ENCODE peak calls at places on chromosomes 4 and X, in seven cellular contexts. D is CD8-positive, alpha-beta T cell; K is dorsolateral prefrontal cortex; Q is tibial artery; Y is epithelial cell of proximal tubule; S is neural progenitor cell; F is OCI-LY7. X is an unnamed sample.
A peak's percentile ranks its signal among the peaks of the same experiment; 100 is the strongest.

GRCh38 chr4:77773101-77773500 is 46.1 kb downstream of the CNOT6L start:
- DNase-seq in Y (no peak), D (no peak), K (no peak), F (no peak), S (no peak), Q (no peak), X (no peak)

GRCh38 chr4:3422808-3423297 is 18.9 kb upstream of the HGFAC start:
- DNase-seq in D (no peak), Q (no peak), Y (no peak), K (no peak), S (no peak), F (no peak), X (no peak)

GRCh38 chr4:74671074-74671698 is 123.1 kb downstream of the BTC start:
- DNase-seq in S (peak; percentile 68), Y (no peak), K (no peak), Q (no peak), F (peak; percentile 15), D (peak; percentile 40), X (peak; percentile 61)

GRCh38 chr4:141388483-141388882 is 167.8 kb downstream of the ZNF330 start:
- DNase-seq in F (no peak), Q (no peak), S (no peak), K (no peak), Y (peak; percentile 15), D (no peak), X (no peak)

GRCh38 chr4:107801766-107802211 is 22.9 kb upstream of the SGMS2 start:
- DNase-seq in K (no peak), D (no peak), Y (no peak), F (no peak), S (no peak), Q (no peak), X (no peak)

GRCh38 chr4:150082241-150082640 is 4.0 kb downstream of the DCLK2 start:
- DNase-seq in K (no peak), Y (no peak), Q (no peak), F (no peak), D (no peak), S (no peak), X (no peak)

GRCh38 chr4:76548704-76549103 is 113.7 kb downstream of the SHROOM3 start:
- DNase-seq in S (no peak), Q (no peak), D (no peak), F (no peak), K (no peak), Y (no peak), X (no peak)

GRCh38 chr4:3074846-3075651 is 568 bp downstream of the HTT start:
- DNase-seq in S (peak; percentile 88), D (peak; percentile 20), Q (peak; percentile 51), Y (no peak), F (peak; percentile 68), K (no peak), X (peak; percentile 83)

GRCh38 chr4:168877407-168877778 is 132.7 kb downstream of the CBR4 start:
- DNase-seq in K (no peak), D (no peak), Y (no peak), S (no peak), Q (no peak), F (no peak), X (no peak)

GRCh38 chrX:136255543-136255942 is 4.3 kb upstream of the MAP7D3 start:
- DNase-seq in K (no peak), Q (peak; percentile 43), S (no peak), Y (no peak), F (no peak), D (no peak), X (no peak)

GRCh38 chr4:110087116-110087708 is 111.2 kb downstream of the ELOVL6 start:
- DNase-seq in Q (no peak), D (no peak), Y (peak; percentile 72), F (no peak), S (no peak), K (no peak), X (no peak)

GRCh38 chr4:181018998-181019397 is 1224.2 kb upstream of the TENM3 start:
- DNase-seq in D (no peak), K (no peak), Q (no peak), Y (no peak), S (no peak), F (no peak), X (no peak)

GRCh38 chrX:43618376-43619205 is 37.5 kb upstream of the MAOA start:
- DNase-seq in Q (no peak), D (no peak), Y (no peak), K (no peak), S (peak; percentile 61), F (no peak), X (peak; percentile 76)

DNA sequence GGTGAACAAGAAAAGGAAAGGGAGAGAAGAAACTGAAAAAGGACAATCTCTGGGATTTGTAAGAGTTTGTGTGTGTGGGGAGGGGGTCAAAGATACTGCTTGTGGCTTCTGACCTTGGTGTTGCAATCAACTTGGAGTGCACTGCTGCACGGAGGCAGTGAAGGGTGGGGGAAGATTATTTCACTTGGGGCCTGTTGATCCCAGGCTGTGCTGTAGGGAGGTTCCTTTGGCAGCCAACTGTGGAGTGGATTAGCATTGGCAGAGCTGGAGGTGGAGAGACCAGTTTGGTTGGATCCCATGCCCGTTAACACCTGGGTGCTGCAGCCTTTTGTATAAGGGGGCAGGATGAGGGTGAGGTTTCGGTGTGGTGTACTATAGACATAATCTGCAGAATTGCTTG is 38.2 kb downstream of the AFF1 start:
- DNase-seq in F (no peak), Q (no peak), K (no peak), Y (no peak), D (no peak), S (no peak), X (peak; percentile 45)
- TF ChIP-seq CTCF in F (no peak), Q (no peak), K (no peak), Y (no peak), D (no peak), S (no peak), X (no peak)

GRCh38 chr4:117385531-117385930 is 300.2 kb upstream of the TRAM1L1 start:
- DNase-seq in K (no peak), F (no peak), S (no peak), Q (no peak), D (no peak), Y (no peak), X (no peak)
- TF ChIP-seq CTCF in K (no peak), F (no peak), S (no peak), Q (no peak), D (no peak), Y (no peak), X (no peak)

DNA sequence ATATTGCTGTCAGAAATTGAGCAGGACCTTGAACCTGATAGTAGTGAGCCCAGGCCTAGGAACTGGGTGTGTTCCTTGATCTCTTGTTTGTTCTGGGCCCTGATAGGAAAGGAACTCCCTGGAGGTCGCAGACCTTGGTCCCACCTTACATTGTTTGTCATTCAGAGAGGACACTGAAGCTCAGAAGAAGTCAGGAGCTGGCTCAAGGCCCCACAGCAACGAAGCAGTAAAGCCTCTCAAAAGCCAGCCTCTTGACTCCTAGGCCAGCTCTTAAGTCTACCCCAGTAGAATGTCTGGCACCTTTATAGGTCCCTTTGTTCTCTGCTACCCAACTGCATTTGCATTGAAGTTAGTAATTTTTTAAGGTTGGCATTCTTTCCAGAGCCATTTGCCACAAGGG is 46.8 kb downstream of the MAMLD1 start:
- DNase-seq in Y (no peak), Q (no peak), K (no peak), D (no peak), F (no peak), S (no peak), X (no peak)
- TF ChIP-seq CTCF in Y (no peak), Q (no peak), K (no peak), D (no peak), F (no peak), S (no peak), X (no peak)

DNA sequence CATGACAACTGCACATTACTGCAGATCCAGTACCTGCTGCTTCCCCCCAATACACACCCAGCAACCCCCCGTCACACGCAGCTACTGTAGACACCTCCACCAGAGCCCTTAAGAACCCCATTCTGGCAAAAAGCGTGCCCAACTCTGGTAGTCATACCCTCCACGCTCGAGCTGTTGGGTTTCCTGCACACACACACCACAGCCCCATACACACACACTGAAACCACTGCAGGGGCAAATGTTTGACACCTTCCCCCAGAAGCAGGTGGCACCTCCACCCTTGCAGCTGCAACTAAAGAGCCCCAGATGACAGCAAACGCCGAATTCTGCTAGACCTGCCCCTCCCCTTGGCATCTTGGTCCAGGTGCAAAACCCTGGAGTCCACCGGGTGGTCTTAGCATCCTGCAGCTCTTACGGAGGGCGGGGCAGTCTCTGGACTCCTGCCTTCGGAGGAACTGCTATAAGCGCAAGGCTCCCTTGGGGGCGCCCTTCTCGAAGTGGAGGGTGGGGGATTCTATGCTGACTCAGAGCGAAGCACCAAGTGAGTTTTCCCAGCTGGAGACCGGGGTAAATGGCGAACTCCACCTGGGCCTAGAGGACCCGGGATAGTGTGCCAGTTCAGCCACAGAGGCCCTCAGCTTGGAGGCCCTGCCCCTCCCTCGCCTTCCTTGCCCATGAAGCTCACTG is 1.5 kb downstream of the FRMPD3 start:
- DNase-seq in K (peak; percentile 36), D (peak; percentile 11), F (peak; percentile 84), Q (no peak), Y (no peak), S (peak; percentile 82), X (peak; percentile 86)
- TF ChIP-seq CTCF in K (peak; percentile 15), D (no peak), F (peak; percentile 75), Q (no peak), Y (peak; percentile 28), S (peak; percentile 66), X (peak; percentile 64)

GRCh38 chrX:129522184-129523059 is 868 bp downstream of the SMARCA1 start:
- DNase-seq in Y (no peak), Q (peak; percentile 28), D (peak; percentile 9), K (peak; percentile 44), F (no peak), S (peak; percentile 80), X (peak; percentile 67)
- TF ChIP-seq CTCF in Y (no peak), Q (no peak), D (no peak), K (no peak), F (no peak), S (peak; percentile 38), X (peak; percentile 33)